ENCODE peak calls at places on chromosomes 6 and 20, in five cellular contexts. One of them, this sample, is unnamed.

GRCh38 chr6:145315982-145316600 is 419.2 kb downstream of the EPM2A start:
- DNase-seq in CD4-positive, CD25-positive, alpha-beta regulatory T cell: no peak
- DNase-seq in NCI-H1417: no peak
- DNase-seq in omental fat pad: no peak
- DNase-seq in activated gamma-delta T cell treated with Interleukin-2 at 50 U/mL for 16 hours: no peak
- DNase-seq in this sample: no peak

GRCh38 chr6:160139420-160139851 is 17.8 kb downstream of the SLC22A1 start:
- DNase-seq in CD4-positive, CD25-positive, alpha-beta regulatory T cell: no peak
- DNase-seq in NCI-H1417: no peak
- DNase-seq in omental fat pad: no peak
- DNase-seq in activated gamma-delta T cell treated with Interleukin-2 at 50 U/mL for 16 hours: no peak
- DNase-seq in this sample: no peak

GRCh38 chr6:52724406-52725121 is 38.7 kb downstream of the GSTA2 start:
- DNase-seq in CD4-positive, CD25-positive, alpha-beta regulatory T cell: peak
- DNase-seq in NCI-H1417: peak
- DNase-seq in omental fat pad: peak
- DNase-seq in activated gamma-delta T cell treated with Interleukin-2 at 50 U/mL for 16 hours: peak
- DNase-seq in this sample: peak

GRCh38 chr6:73299171-73300073 is 36.4 kb upstream of the KHDC1 start:
- DNase-seq in CD4-positive, CD25-positive, alpha-beta regulatory T cell: no peak
- DNase-seq in NCI-H1417: no peak
- DNase-seq in omental fat pad: no peak
- DNase-seq in activated gamma-delta T cell treated with Interleukin-2 at 50 U/mL for 16 hours: no peak
- DNase-seq in this sample: no peak

GRCh38 chr20:4667371-4667773 is 54.3 kb upstream of the PRND start:
- DNase-seq in CD4-positive, CD25-positive, alpha-beta regulatory T cell: no peak
- DNase-seq in NCI-H1417: no peak
- DNase-seq in omental fat pad: no peak
- DNase-seq in activated gamma-delta T cell treated with Interleukin-2 at 50 U/mL for 16 hours: no peak
- DNase-seq in this sample: no peak

GRCh38 chr20:7855545-7855944 is 84.7 kb downstream of the HAO1 start:
- DNase-seq in CD4-positive, CD25-positive, alpha-beta regulatory T cell: no peak
- DNase-seq in NCI-H1417: no peak
- DNase-seq in omental fat pad: no peak
- DNase-seq in activated gamma-delta T cell treated with Interleukin-2 at 50 U/mL for 16 hours: no peak
- DNase-seq in this sample: no peak

GRCh38 chr20:17344775-17345174 is 117.9 kb downstream of the PCSK2 start:
- DNase-seq in CD4-positive, CD25-positive, alpha-beta regulatory T cell: no peak
- DNase-seq in NCI-H1417: no peak
- DNase-seq in omental fat pad: no peak
- DNase-seq in activated gamma-delta T cell treated with Interleukin-2 at 50 U/mL for 16 hours: no peak
- DNase-seq in this sample: no peak

GRCh38 chr6:157096522-157096921 is 226.8 kb downstream of the TMEM242 start:
- DNase-seq in CD4-positive, CD25-positive, alpha-beta regulatory T cell: no peak
- DNase-seq in NCI-H1417: no peak
- DNase-seq in omental fat pad: no peak
- DNase-seq in activated gamma-delta T cell treated with Interleukin-2 at 50 U/mL for 16 hours: no peak
- DNase-seq in this sample: no peak

GRCh38 chr20:32650545-32650944 is 23.2 kb downstream of the C20orf203 start:
- DNase-seq in CD4-positive, CD25-positive, alpha-beta regulatory T cell: no peak
- DNase-seq in NCI-H1417: no peak
- DNase-seq in omental fat pad: no peak
- DNase-seq in activated gamma-delta T cell treated with Interleukin-2 at 50 U/mL for 16 hours: no peak
- DNase-seq in this sample: no peak

GRCh38 chr20:38303908-38304379 is at the start of gene BPI:
- DNase-seq in CD4-positive, CD25-positive, alpha-beta regulatory T cell: no peak
- DNase-seq in NCI-H1417: no peak
- DNase-seq in omental fat pad: no peak
- DNase-seq in activated gamma-delta T cell treated with Interleukin-2 at 50 U/mL for 16 hours: no peak
- DNase-seq in this sample: no peak

GRCh38 chr6:163620670-163621330 is 206.3 kb downstream of the QKI start:
- DNase-seq in CD4-positive, CD25-positive, alpha-beta regulatory T cell: no peak
- DNase-seq in NCI-H1417: no peak
- DNase-seq in omental fat pad: no peak
- DNase-seq in activated gamma-delta T cell treated with Interleukin-2 at 50 U/mL for 16 hours: no peak
- DNase-seq in this sample: no peak

GRCh38 chr20:51128198-51128597 is 105.3 kb upstream of the KCNG1 start:
- DNase-seq in CD4-positive, CD25-positive, alpha-beta regulatory T cell: no peak
- DNase-seq in NCI-H1417: no peak
- DNase-seq in omental fat pad: no peak
- DNase-seq in activated gamma-delta T cell treated with Interleukin-2 at 50 U/mL for 16 hours: no peak
- DNase-seq in this sample: no peak

GRCh38 chr20:9218412-9219001 is 149.6 kb downstream of the PLCB4 start:
- DNase-seq in CD4-positive, CD25-positive, alpha-beta regulatory T cell: no peak
- DNase-seq in NCI-H1417: peak
- DNase-seq in omental fat pad: no peak
- DNase-seq in activated gamma-delta T cell treated with Interleukin-2 at 50 U/mL for 16 hours: no peak
- DNase-seq in this sample: no peak

GRCh38 chr6:90000864-90001731 is 106.8 kb downstream of the GJA10 start:
- DNase-seq in CD4-positive, CD25-positive, alpha-beta regulatory T cell: no peak
- DNase-seq in NCI-H1417: no peak
- DNase-seq in omental fat pad: no peak
- DNase-seq in activated gamma-delta T cell treated with Interleukin-2 at 50 U/mL for 16 hours: no peak
- DNase-seq in this sample: no peak

GRCh38 chr6:17968081-17968518 is 19.3 kb downstream of the KIF13A start:
- DNase-seq in CD4-positive, CD25-positive, alpha-beta regulatory T cell: no peak
- DNase-seq in NCI-H1417: no peak
- DNase-seq in omental fat pad: no peak
- DNase-seq in activated gamma-delta T cell treated with Interleukin-2 at 50 U/mL for 16 hours: no peak
- DNase-seq in this sample: no peak

GRCh38 chr20:25065625-25066338 is 7.8 kb upstream of the ACSS1 start:
- DNase-seq in CD4-positive, CD25-positive, alpha-beta regulatory T cell: peak
- DNase-seq in NCI-H1417: peak
- DNase-seq in omental fat pad: no peak
- DNase-seq in activated gamma-delta T cell treated with Interleukin-2 at 50 U/mL for 16 hours: peak
- DNase-seq in this sample: peak

This sample was measured in T-cell.